ENCODE peak calls at places on chromosomes 13 and 19, in six cellular contexts. K is psoas muscle, M is heart right ventricle, I is IMR-90, W is fibroblast of mammary gland, X is ascending aorta. H is an unnamed sample.
A peak's percentile ranks its signal among the peaks of the same experiment; 100 is the strongest.

GRCh38 chr13:104085611-104086010 is 1019.4 kb upstream of the SLC10A2 start:
- DNase-seq in M (no peak), I (no peak), W (no peak), K (no peak), X (no peak), H (no peak)

GRCh38 chr19:3387645-3388589 is 21.5 kb downstream of the NFIC start:
- DNase-seq in M (peak; percentile 79), W (peak; percentile 64), K (peak; percentile 96), X (peak; percentile 71), I (peak; percentile 39), H (no peak)

GRCh38 chr19:44163789-44164188 is 1.1 kb upstream of the ZNF226 start:
- DNase-seq in K (no peak), I (no peak), M (no peak), X (no peak), W (no peak), H (no peak)

GRCh38 chr19:16074488-16075365 is 1.6 kb upstream of the TPM4 start:
- DNase-seq in W (no peak), X (no peak), I (no peak), K (no peak), M (no peak), H (no peak)

GRCh38 chr13:106867249-106867648 is 299.3 kb upstream of the ARGLU1 start:
- DNase-seq in M (peak; percentile 13), X (no peak), I (no peak), K (no peak), W (no peak), H (no peak)

GRCh38 chr13:95038949-95039348 is 262.3 kb downstream of the ABCC4 start:
- DNase-seq in K (no peak), I (no peak), W (no peak), M (no peak), X (no peak), H (no peak)

GRCh38 chr19:2365201-2365970 is 5.3 kb downstream of the TMPRSS9 start:
- DNase-seq in M (no peak), K (no peak), W (no peak), I (no peak), X (no peak), H (no peak)

GRCh38 chr13:99354371-99354951 is 47.3 kb upstream of the GPR183 start:
- DNase-seq in K (no peak), I (no peak), X (no peak), W (no peak), M (no peak), H (no peak)

GRCh38 chr19:10258080-10258710 is 6.2 kb downstream of the MRPL4 start:
- DNase-seq in I (no peak), X (no peak), K (no peak), W (no peak), M (no peak), H (no peak)

GRCh38 chr19:52722062-52723005 is 12.5 kb downstream of the ZNF611 start:
- DNase-seq in W (peak; percentile 86), M (no peak), K (no peak), X (no peak), I (peak; percentile 93), H (no peak)

GRCh38 chr13:36096411-36097184 is 34.6 kb downstream of the DCLK1 start:
- DNase-seq in X (no peak), M (no peak), K (no peak), I (no peak), W (peak; percentile 75), H (no peak)

GRCh38 chr19:2289714-2290435 is 7.9 kb upstream of the PEAK3 start:
- DNase-seq in I (no peak), M (no peak), W (no peak), X (no peak), K (no peak), H (no peak)

GRCh38 chr19:41325947-41326706 is 16.2 kb downstream of the CCDC97 start:
- DNase-seq in I (peak; percentile 80), W (peak; percentile 81), K (no peak), M (peak; percentile 43), X (no peak), H (no peak)

GRCh38 chr13:65310663-65311328 is 1919.3 kb downstream of the PCDH9 start:
- DNase-seq in K (no peak), M (no peak), W (no peak), I (no peak), X (no peak), H (no peak)

GRCh38 chr19:51448011-51448744 is 10.1 kb downstream of the SIGLEC8 start:
- DNase-seq in X (no peak), I (no peak), K (no peak), W (no peak), M (no peak), H (no peak)

GRCh38 chr13:50189450-50189849 is 174.2 kb downstream of the KCNRG start:
- DNase-seq in K (no peak), M (no peak), X (no peak), I (no peak), W (no peak), H (no peak)
- TF ChIP-seq CTCF in K (no peak), M (no peak), X (no peak), I (no peak), W (peak; percentile 14), H (no peak)

DNA sequence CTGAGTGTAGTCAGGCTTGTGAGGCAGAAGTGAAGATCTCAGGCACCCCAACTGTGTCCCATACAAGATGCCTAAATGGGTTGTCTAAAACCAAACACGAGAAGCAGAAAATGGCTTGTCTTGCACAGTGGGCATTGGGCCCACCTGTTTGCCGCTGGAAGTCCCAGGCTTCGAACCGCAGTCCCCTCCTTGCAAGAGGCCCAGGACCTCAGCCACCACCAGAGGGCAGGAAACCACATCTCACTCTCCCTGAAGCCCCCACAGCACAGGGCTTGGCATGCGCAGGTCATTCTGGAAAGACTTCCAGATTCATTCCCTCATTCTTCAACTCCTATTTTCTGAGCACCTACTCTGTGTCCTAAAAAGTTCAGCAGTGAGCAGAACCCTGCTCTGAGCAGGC is 973.7 kb downstream of the UQCRFS1 start:
- DNase-seq in I (no peak), K (no peak), W (peak; percentile 16), M (no peak), X (no peak), H (peak; percentile 14)
- TF ChIP-seq CTCF in I (no peak), K (no peak), W (peak; percentile 25), M (no peak), X (no peak), H (peak; percentile 60)

GRCh38 chr13:66397133-66397532 is 833.0 kb downstream of the PCDH9 start:
- DNase-seq in X (no peak), K (no peak), I (no peak), M (no peak), W (no peak), H (no peak)
- TF ChIP-seq CTCF in X (no peak), K (no peak), I (no peak), M (no peak), W (no peak), H (no peak)

DNA sequence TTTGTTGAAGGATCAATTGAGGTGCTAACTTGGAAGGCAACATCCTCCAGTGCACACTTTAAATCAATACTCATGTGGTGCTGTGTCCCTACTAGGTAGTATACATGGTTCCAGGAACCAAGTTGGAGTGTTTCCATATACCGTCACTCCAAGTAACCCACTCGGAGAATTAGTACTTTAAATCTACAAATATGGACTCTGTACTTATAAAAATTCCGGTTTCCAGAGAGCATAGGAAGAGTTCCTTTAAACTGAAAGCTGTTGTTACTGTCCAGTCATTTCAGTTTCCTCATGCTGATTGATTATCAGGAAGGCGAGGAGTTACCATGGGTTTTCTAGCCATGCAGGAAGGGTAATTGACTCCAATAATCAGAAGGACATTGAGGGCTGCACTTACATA is 7.2 kb downstream of the CPB2 start:
- DNase-seq in W (no peak), X (no peak), K (no peak), I (no peak), M (no peak), H (no peak)
- TF ChIP-seq CTCF in W (no peak), X (no peak), K (no peak), I (no peak), M (no peak), H (no peak)

GRCh38 chr13:30995331-30995730 is 62.9 kb downstream of the TEX26 start:
- DNase-seq in K (no peak), X (no peak), W (no peak), M (no peak), I (no peak), H (no peak)
- TF ChIP-seq CTCF in K (no peak), X (no peak), W (no peak), M (no peak), I (no peak), H (no peak)

DNA sequence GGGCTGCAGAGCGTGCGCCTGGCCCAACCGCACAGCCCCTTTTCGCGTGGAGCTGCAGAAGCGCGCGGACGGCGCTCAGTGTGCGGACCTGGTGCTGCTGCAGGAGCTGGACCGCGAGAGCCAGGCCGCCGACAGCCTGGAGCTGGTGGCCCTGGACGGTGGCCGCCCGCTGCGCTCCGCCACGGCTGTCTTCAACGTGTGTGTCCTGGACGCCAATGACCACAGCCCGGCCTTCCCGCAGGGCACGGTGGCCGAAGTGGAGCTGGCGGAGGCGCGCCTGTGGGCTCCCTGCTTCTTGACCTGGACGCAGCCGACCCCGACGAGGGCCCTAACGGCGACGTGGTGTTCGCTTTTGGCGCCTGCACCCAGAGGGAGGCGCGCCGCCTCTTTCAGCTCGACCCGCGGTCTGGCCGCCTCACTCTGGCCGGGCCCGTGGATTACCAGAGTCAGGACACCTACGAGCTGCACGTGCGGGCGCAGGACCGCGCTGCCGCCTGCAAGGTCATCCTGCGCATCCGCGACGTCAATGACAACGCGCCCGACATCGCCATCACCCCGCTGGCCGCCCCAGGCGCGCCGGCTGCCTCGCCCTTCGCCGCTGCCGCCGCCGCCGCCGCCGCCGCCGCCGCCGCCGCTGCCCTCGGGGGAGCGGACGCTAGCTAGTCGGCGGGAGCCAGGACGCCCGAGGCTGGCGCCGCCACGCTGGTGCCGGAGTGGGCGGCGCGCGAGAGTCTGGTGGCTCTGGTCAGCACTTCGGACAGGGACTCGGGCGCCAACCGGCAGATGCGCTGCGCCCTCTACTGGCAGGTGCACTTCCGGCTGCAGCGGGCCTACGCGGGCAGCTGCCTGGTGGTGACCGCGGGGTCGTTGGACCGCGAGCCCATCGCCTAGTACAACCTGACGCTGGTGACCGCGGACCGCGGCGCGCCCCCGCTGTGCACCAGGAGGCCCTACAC is 172.2 kb downstream of the OLFM4 start:
- DNase-seq in K (peak; percentile 70), M (peak; percentile 13), W (peak; percentile 19), I (peak; percentile 1), X (no peak), H (peak; percentile 73)
- TF ChIP-seq CTCF in K (peak; percentile 27), M (no peak), W (peak; percentile 34), I (peak; percentile 46), X (peak; percentile 20), H (peak; percentile 96)